ENCODE peak calls at places on chromosomes 12 and 14, in five cellular contexts. B is hepatocyte, T is neural progenitor cell, V is PC-9, M is GM23248. K is an unnamed sample.

GRCh38 chr12:23083267-23083666 is 458.3 kb downstream of the ETNK1 start:
- DNase-seq in B (peak; percentile 12), T (no peak), V (no peak), M (peak; percentile 64), K (no peak)

GRCh38 chr14:69013943-69014782 is 35.1 kb upstream of the ACTN1 start:
- DNase-seq in B (peak; percentile 78), T (peak; percentile 18), V (peak; percentile 83), M (peak; percentile 60), K (peak; percentile 86)

GRCh38 chr14:23562822-23563472 is 4.6 kb downstream of the AP1G2 start:
- DNase-seq in B (peak; percentile 73), T (peak; percentile 81), V (peak; percentile 19), M (peak; percentile 48), K (peak; percentile 69)

GRCh38 chr14:77024171-77024627 is 4.3 kb downstream of the IRF2BPL start:
- DNase-seq in B (peak; percentile 81), T (peak; percentile 88), V (no peak), M (peak; percentile 68), K (peak; percentile 93)

GRCh38 chr12:99128246-99128645 is 483.2 kb downstream of the APAF1 start:
- DNase-seq in B (no peak), T (no peak), V (no peak), M (no peak), K (no peak)

GRCh38 chr12:3446653-3447270 is 44.2 kb upstream of the PRMT8 start:
- DNase-seq in B (no peak), T (no peak), V (no peak), M (no peak), K (no peak)

GRCh38 chr12:71385155-71385554 is 54.4 kb upstream of the LGR5 start:
- DNase-seq in B (no peak), T (no peak), V (no peak), M (no peak), K (no peak)

GRCh38 chr12:57124259-57124877 is 3.9 kb upstream of the LRP1 start:
- DNase-seq in B (peak; percentile 88), T (peak; percentile 83), V (peak; percentile 62), M (peak; percentile 79), K (peak; percentile 84)

GRCh38 chr12:109302358-109302757 is 6.7 kb downstream of the FOXN4 start:
- DNase-seq in B (peak; percentile 31), T (no peak), V (no peak), M (no peak), K (no peak)

GRCh38 chr12:2263921-2264320 is 211.1 kb downstream of the CACNA1C start:
- DNase-seq in B (no peak), T (no peak), V (no peak), M (no peak), K (no peak)

GRCh38 chr14:75831971-75832370 is 149.8 kb downstream of the TGFB3 start:
- DNase-seq in B (peak; percentile 44), T (no peak), V (peak; percentile 65), M (peak; percentile 71), K (no peak)

GRCh38 chr12:127240249-127240929 is 1026.6 kb upstream of the TMEM132C start:
- DNase-seq in B (no peak), T (no peak), V (no peak), M (no peak), K (no peak)

GRCh38 chr12:94640134-94640928 is 10.0 kb downstream of the TMCC3 start:
- DNase-seq in B (no peak), T (no peak), V (no peak), M (peak; percentile 34), K (no peak)

GRCh38 chr14:70754989-70755388 is 54.3 kb downstream of the MAP3K9 start:
- DNase-seq in B (no peak), T (no peak), V (peak; percentile 96), M (peak; percentile 7), K (peak; percentile 32)

GRCh38 chr12:54725233-54725843 is 77.2 kb upstream of the DCD start:
- DNase-seq in B (peak; percentile 53), T (peak; percentile 60), V (no peak), M (peak; percentile 54), K (peak; percentile 60)

GRCh38 chr12:25459541-25459951 is 93.5 kb downstream of the LMNTD1 start:
- DNase-seq in B (no peak), T (no peak), V (no peak), M (no peak), K (peak; percentile 37)

GRCh38 chr12:38956337-38956736 is 50.9 kb upstream of the CPNE8 start:
- DNase-seq in B (no peak), T (no peak), V (no peak), M (peak; percentile 12), K (no peak)

GRCh38 chr12:96514328-96514727 is 25.0 kb downstream of the CFAP54 start:
- DNase-seq in B (no peak), T (no peak), V (no peak), M (peak; percentile 46), K (no peak)

GRCh38 chr14:74591899-74592298 is 20.1 kb downstream of the LTBP2 start:
- DNase-seq in B (no peak), T (no peak), V (no peak), M (no peak), K (no peak)

GRCh38 chr14:74593241-74593985 is 18.6 kb downstream of the LTBP2 start:
- DNase-seq in B (peak; percentile 51), T (no peak), V (no peak), M (no peak), K (no peak)

GRCh38 chr14:74589291-74589879 is 22.7 kb downstream of the LTBP2 start:
- DNase-seq in B (no peak), T (no peak), V (no peak), M (no peak), K (no peak)

GRCh38 chr14:74592476-74593191 is 19.4 kb downstream of the LTBP2 start:
- DNase-seq in B (no peak), T (no peak), V (no peak), M (no peak), K (no peak)

GRCh38 chr14:74591394-74591793 is 20.6 kb downstream of the LTBP2 start:
- DNase-seq in B (no peak), T (no peak), V (no peak), M (no peak), K (no peak)
- H2AFZ ChIP-seq in B (no peak overlapping the region), T (no peak overlapping the region), V (no peak overlapping the region), M (no peak overlapping the region), K (no peak overlapping the region)

DNA sequence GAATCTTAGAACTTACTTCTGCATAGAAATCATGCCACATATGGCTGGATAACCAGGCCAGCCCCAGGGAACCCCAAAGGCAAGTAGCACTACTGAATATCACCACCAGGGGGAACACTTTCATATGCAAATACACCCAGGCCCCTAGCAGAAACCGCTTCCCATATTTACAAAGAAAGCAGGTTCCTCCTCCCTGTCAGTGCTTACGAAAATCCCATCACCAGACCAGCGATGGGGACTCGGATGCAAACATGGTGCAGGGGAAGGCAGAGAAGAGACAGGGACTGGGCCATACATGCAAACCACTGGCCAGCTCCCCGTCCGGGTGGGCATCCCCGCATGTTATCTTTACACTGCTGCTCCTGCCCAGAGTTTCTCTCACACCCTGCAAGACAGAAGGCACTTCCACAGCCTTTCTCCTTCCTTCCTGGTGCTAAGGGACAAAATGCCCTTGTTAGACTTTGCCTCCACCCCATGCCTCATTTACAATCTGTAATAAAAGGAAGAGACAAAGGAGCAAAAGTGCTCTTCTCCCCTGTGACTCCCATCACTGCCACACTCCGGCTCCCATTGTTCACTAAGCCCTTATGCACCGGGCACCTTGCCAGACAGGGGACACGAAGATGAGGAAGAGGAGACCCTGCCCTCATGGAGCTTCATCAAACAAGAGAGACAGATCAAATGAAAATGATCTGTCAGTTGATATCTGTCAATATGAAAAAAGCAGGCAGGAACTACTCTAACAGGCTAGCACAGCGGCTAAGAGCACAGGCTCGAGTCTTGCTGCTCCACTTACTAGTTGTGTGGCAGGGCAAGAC is 62.3 kb downstream of the PTPN21 start:
- DNase-seq in B (peak; percentile 87), T (peak; percentile 86), V (peak; percentile 19), M (peak; percentile 80), K (peak; percentile 72)
- H2AFZ ChIP-seq in B (no peak overlapping the region), T (no peak overlapping the region), V (no peak overlapping the region), M (no peak overlapping the region), K (no peak overlapping the region)

GRCh38 chr12:87815738-87816137 is 213.5 kb downstream of the C12orf50 start:
- DNase-seq in B (no peak), T (no peak), V (no peak), M (peak; percentile 8), K (no peak)
- H2AFZ ChIP-seq in B (no peak overlapping the region), T (no peak overlapping the region), V (no peak overlapping the region), M (no peak overlapping the region), K (no peak overlapping the region)

GRCh38 chr14:103111297-103111981 is 11.8 kb upstream of the TNFAIP2 start:
- DNase-seq in B (no peak), T (no peak), V (peak; percentile 99), M (no peak), K (no peak)

GRCh38 chr14:103108749-103109207 is 14.3 kb downstream of the EXOC3L4 start:
- DNase-seq in B (no peak), T (no peak), V (peak; percentile 70), M (peak; percentile 37), K (peak; percentile 50)

GRCh38 chr14:103110681-103111296 is 12.5 kb upstream of the TNFAIP2 start:
- DNase-seq in B (no peak), T (no peak), V (peak; percentile 93), M (no peak), K (no peak)

GRCh38 chr14:103107941-103108748 is 13.6 kb downstream of the EXOC3L4 start:
- DNase-seq in B (no peak), T (no peak), V (no peak), M (no peak), K (no peak)

DNA sequence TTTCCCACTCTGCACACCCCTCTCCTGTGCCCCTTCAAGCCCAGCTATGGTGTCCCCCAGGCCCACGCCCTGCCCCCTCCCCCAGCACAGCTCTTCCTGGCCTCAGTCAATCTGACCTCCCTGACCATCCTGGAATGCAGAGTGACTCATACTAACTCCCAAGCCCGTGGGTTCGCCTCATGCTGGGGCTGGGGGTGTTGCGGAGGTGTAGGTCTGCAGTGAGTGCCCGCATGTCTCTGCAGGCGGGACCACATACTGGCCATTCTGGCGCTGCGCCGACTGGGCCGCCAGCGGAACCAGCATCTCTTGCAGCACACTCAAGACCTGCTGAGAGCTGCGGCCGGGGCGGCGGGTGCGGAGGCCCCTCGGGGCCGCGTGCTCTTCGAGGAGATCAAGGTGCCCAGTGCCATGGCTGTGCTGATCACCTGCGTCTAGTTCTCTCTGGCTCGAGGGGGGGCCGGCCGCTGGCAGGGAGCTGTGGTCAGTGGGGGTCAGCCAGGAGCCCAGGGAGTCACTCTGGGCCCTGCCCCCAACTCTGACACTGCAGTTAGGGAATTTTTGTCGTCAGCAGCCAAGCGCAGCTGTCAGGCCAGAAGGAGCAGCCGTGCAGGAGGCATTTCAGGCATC is 13.4 kb upstream of the TNFAIP2 start:
- DNase-seq in B (no peak), T (peak; percentile 59), V (peak; percentile 93), M (no peak), K (peak; percentile 79)
- H2AFZ ChIP-seq in B (no peak overlapping the region), T (peak overlapping the region; percentile 36), V (peak overlapping the region; percentile 70), M (no peak overlapping the region), K (no peak overlapping the region)

GRCh38 chr12:14780851-14781250 is 22.4 kb downstream of the WBP11 start:
- DNase-seq in B (no peak), T (no peak), V (no peak), M (no peak), K (no peak)
- H2AFZ ChIP-seq in B (no peak overlapping the region), T (no peak overlapping the region), V (no peak overlapping the region), M (peak overlapping the region; percentile 52), K (no peak overlapping the region)

K was measured in H9.